ENCODE peak calls at places on chromosomes 2 and 18, in five cellular contexts. M, X, R, Y and C are unnamed samples.

GRCh38 chr2:232030229-232030628 is 68.7 kb downstream of the DIS3L2 start:
- DNase-seq in M (no peak), X (no peak), R (no peak), Y (no peak), C (no peak)

GRCh38 chr2:198438326-198438725 is 633.9 kb downstream of the PLCL1 start:
- DNase-seq in M (no peak), X (no peak), R (no peak), Y (peak; percentile 72), C (no peak)

GRCh38 chr18:55861266-55861665 is 273.3 kb upstream of the TCF4 start:
- DNase-seq in M (no peak), X (no peak), R (peak; percentile 50), Y (peak; percentile 61), C (no peak)

GRCh38 chr2:6423944-6424343 is 441.8 kb downstream of the CMPK2 start:
- DNase-seq in M (no peak), X (no peak), R (no peak), Y (peak; percentile 6), C (no peak)

GRCh38 chr2:238114331-238114841 is 14.2 kb downstream of the ESPNL start:
- DNase-seq in M (no peak), X (no peak), R (no peak), Y (no peak), C (no peak)

GRCh38 chr2:197217561-197217960 is 93.0 kb downstream of the ANKRD44 start:
- DNase-seq in M (no peak), X (no peak), R (no peak), Y (no peak), C (no peak)

GRCh38 chr2:190648289-190649034 is 421 bp upstream of the NAB1 start:
- DNase-seq in M (peak; percentile 68), X (peak; percentile 95), R (peak; percentile 91), Y (peak; percentile 87), C (peak; percentile 81)

GRCh38 chr18:42614619-42615293 is 500.7 kb downstream of the RIT2 start:
- DNase-seq in M (no peak), X (peak; percentile 63), R (peak; percentile 4), Y (no peak), C (no peak)

GRCh38 chr2:12918841-12919445 is 202.2 kb downstream of the TRIB2 start:
- DNase-seq in M (peak; percentile 66), X (peak; percentile 60), R (no peak), Y (peak; percentile 99), C (peak; percentile 36)

GRCh38 chr2:120444691-120445240 is 98.8 kb downstream of the INHBB start:
- DNase-seq in M (no peak), X (no peak), R (no peak), Y (no peak), C (no peak)

GRCh38 chr2:8171608-8172007 is 510.2 kb upstream of the ID2 start:
- DNase-seq in M (no peak), X (no peak), R (no peak), Y (peak; percentile 53), C (no peak)

GRCh38 chr2:197620113-197620512 is 55.3 kb downstream of the RFTN2 start:
- DNase-seq in M (no peak), X (no peak), R (no peak), Y (no peak), C (no peak)

GRCh38 chr2:236376566-236377244 is 112.5 kb upstream of the ASB18 start:
- DNase-seq in M (no peak), X (no peak), R (no peak), Y (no peak), C (no peak)